ENCODE peak calls at places on chromosomes 1 and 21, in ten cellular contexts. J is HFF-Myc, K is COR-L47, L is IMR-90, H is brain microvascular endothelial cell, D is substantia nigra, X is mesothelial cell of epicardium, M is mammary epithelial cell, G is cardiac muscle cell, Q is lower leg skin. F is an unnamed sample.

GRCh38 chr1:225963735-225964530 is 22.9 kb upstream of the LEFTY2 start:
- DNase-seq in D (no peak), J (no peak), X (no peak), L (no peak), K (no peak), M (peak), H (no peak), Q (no peak), G (no peak), F (no peak)

GRCh38 chr21:28436286-28436932 is 556.3 kb downstream of the LTN1 start:
- DNase-seq in D (no peak), K (no peak), G (no peak), L (peak), J (peak), Q (no peak), X (no peak), M (peak), H (peak), F (peak)

GRCh38 chr1:42432714-42433113 is 23.1 kb downstream of the ZMYND12 start:
- DNase-seq in H (no peak), X (no peak), J (no peak), G (no peak), D (no peak), K (no peak), M (no peak), L (no peak), Q (no peak), F (no peak)

GRCh38 chr1:54716299-54717047 is 812 bp downstream of the TTC4 start:
- DNase-seq in G (no peak), L (peak), H (peak), K (no peak), J (no peak), X (no peak), D (no peak), M (peak), Q (no peak), F (peak)

GRCh38 chr1:192724670-192725069 is 84.2 kb upstream of the RGS2 start:
- DNase-seq in D (no peak), H (no peak), K (no peak), G (no peak), J (no peak), X (no peak), M (peak), L (peak), Q (no peak), F (peak)

GRCh38 chr1:109954180-109954579 is 30.4 kb upstream of the AHCYL1 start:
- DNase-seq in L (no peak), M (no peak), K (no peak), J (no peak), G (peak), D (no peak), H (no peak), Q (no peak), X (no peak), F (no peak)

GRCh38 chr1:24743404-24744211 is 1.6 kb upstream of the CLIC4 start:
- DNase-seq in L (peak), H (peak), K (no peak), X (no peak), M (peak), G (no peak), J (peak), D (no peak), Q (no peak), F (peak)

GRCh38 chr1:30790850-30791778 is 33.5 kb upstream of the LAPTM5 start:
- DNase-seq in G (no peak), X (no peak), M (no peak), L (no peak), H (no peak), K (no peak), J (no peak), D (no peak), Q (no peak), F (no peak)

GRCh38 chr1:96557336-96557735 is 164.2 kb upstream of the PTBP2 start:
- DNase-seq in K (no peak), J (no peak), D (no peak), Q (no peak), G (no peak), X (no peak), M (peak), H (no peak), L (peak), F (peak)

GRCh38 chr1:78716186-78716585 is 66.6 kb downstream of the IFI44 start:
- DNase-seq in K (no peak), H (peak), J (no peak), M (no peak), L (peak), G (no peak), X (no peak), D (no peak), Q (no peak), F (peak)

GRCh38 chr1:20702416-20702815 is 15.4 kb downstream of the KIF17 start:
- DNase-seq in D (no peak), Q (no peak), H (no peak), M (no peak), L (peak), X (no peak), G (no peak), K (no peak), J (no peak), F (peak)

GRCh38 chr1:209879539-209879938 is 51.8 kb downstream of the UTP25 start:
- DNase-seq in J (no peak), G (no peak), X (no peak), M (no peak), L (no peak), K (peak), Q (no peak), D (peak), H (no peak), F (peak)

GRCh38 chr1:63547621-63548294 is 24.4 kb downstream of the EFCAB7 start:
- DNase-seq in L (peak), G (no peak), J (no peak), D (no peak), K (no peak), X (no peak), Q (peak), M (peak), H (no peak), F (peak)

GRCh38 chr1:119449964-119450363 is 35.0 kb downstream of the HSD3B2 start:
- DNase-seq in J (no peak), H (no peak), M (peak), G (peak), L (no peak), D (no peak), X (no peak), K (peak), Q (no peak), F (peak)

GRCh38 chr1:44723064-44723463 is 7.9 kb downstream of the RNU5D-1 start:
- DNase-seq in M (no peak), X (no peak), L (no peak), D (no peak), Q (no peak), K (no peak), J (no peak), H (no peak), G (no peak), F (no peak)

GRCh38 chr1:48396208-48396607 is 75.8 kb downstream of the SPATA6 start:
- DNase-seq in X (no peak), Q (no peak), M (no peak), G (no peak), H (no peak), J (no peak), L (no peak), K (no peak), D (no peak), F (no peak)

GRCh38 chr1:15848143-15848928 is 829 bp downstream of the SPEN start:
- DNase-seq in M (peak), D (no peak), G (peak), J (no peak), K (no peak), H (peak), L (peak), X (peak), Q (peak), F (peak)

GRCh38 chr1:150150511-150151021 is 850 bp downstream of the PLEKHO1 start:
- DNase-seq in G (peak), Q (no peak), K (no peak), J (no peak), D (no peak), L (no peak), M (peak), H (no peak), X (peak), F (peak)

GRCh38 chr1:162502928-162503327 is 5.3 kb downstream of the UHMK1 start:
- DNase-seq in K (no peak), J (no peak), D (no peak), L (peak), M (no peak), X (no peak), H (no peak), G (no peak), Q (no peak), F (peak)

GRCh38 chr1:6867688-6868370 is 82.6 kb downstream of the CAMTA1 start:
- DNase-seq in X (no peak), Q (no peak), L (no peak), G (no peak), J (no peak), M (peak), D (no peak), K (no peak), H (no peak), F (no peak)

GRCh38 chr1:222263791-222264190 is 284.1 kb downstream of the HHIPL2 start:
- DNase-seq in Q (no peak), M (no peak), X (no peak), L (peak), H (no peak), K (no peak), J (no peak), G (no peak), D (no peak), F (no peak)

GRCh38 chr1:66207484-66207883 is 326.5 kb upstream of the SGIP1 start:
- DNase-seq in X (no peak), K (peak), D (no peak), L (peak), G (no peak), J (no peak), M (no peak), Q (no peak), H (peak), F (peak)

GRCh38 chr1:212513586-212513985 is 80.9 kb downstream of the NENF start:
- DNase-seq in J (no peak), M (no peak), X (no peak), Q (no peak), D (no peak), H (no peak), G (no peak), L (no peak), K (no peak), F (no peak)

GRCh38 chr1:212470059-212470458 is 37.3 kb downstream of the NENF start:
- DNase-seq in Q (peak), D (peak), G (no peak), H (peak), K (no peak), M (peak), J (peak), L (peak), X (no peak), F (peak)

GRCh38 chr1:182616130-182617074 is 12.2 kb upstream of the RGS16 start:
- DNase-seq in H (peak), G (peak), K (peak), L (peak), M (peak), Q (peak), J (no peak), D (peak), X (peak), F (peak)

GRCh38 chr1:181548491-181548890 is 65.2 kb downstream of the CACNA1E start:
- DNase-seq in G (no peak), K (no peak), L (no peak), Q (no peak), H (no peak), M (no peak), J (no peak), X (no peak), D (no peak), F (no peak)

GRCh38 chr1:85275701-85276289 is 637 bp downstream of the BCL10 start:
- DNase-seq in G (no peak), J (no peak), D (no peak), H (no peak), M (no peak), L (peak), X (peak), Q (no peak), K (no peak), F (peak)

GRCh38 chr21:44618909-44619308 is 7.0 kb downstream of the KRTAP10-8 start:
- DNase-seq in G (no peak), K (no peak), M (no peak), J (no peak), H (no peak), Q (no peak), D (no peak), L (no peak), X (no peak), F (no peak)

GRCh38 chr1:231420959-231421615 is 1.0 kb downstream of the EGLN1 start:
- DNase-seq in M (peak), L (peak), J (no peak), X (peak), G (peak), K (peak), Q (peak), H (peak), D (no peak), F (peak)